ENCODE peak calls at places on chromosomes 12 and 14, in six cellular contexts. M is brain microvascular endothelial cell; G is GDM1; T is activated naive CD8-positive, alpha-beta T cell treated with anti-CD3 and anti-CD28 coated beads, Interleukin-2, amount 50 U/mL, for 24 hours; J is stimulated activated CD4-positive, alpha-beta T cell treated with anti-CD3 and anti-CD28 coated beads, TNF-alpha, amount 100 ng/mL, for 24 hours; D is A172. N is an unnamed sample.

GRCh38 chr14:82251434-82251833 is 717.8 kb upstream of the SEL1L start:
- DNase-seq in M (no peak), G (no peak), T (no peak), J (no peak), D (peak; percentile 46), N (no peak)

GRCh38 chr14:57086271-57087162 is 182.2 kb downstream of the EXOC5 start:
- DNase-seq in M (no peak), G (no peak), T (no peak), J (no peak), D (no peak), N (no peak)

GRCh38 chr12:112183591-112184021 is 58.2 kb downstream of the TRAFD1 start:
- DNase-seq in M (no peak), G (no peak), T (peak; percentile 10), J (no peak), D (no peak), N (no peak)

GRCh38 chr12:26648584-26648983 is 184.4 kb downstream of the ITPR2 start:
- DNase-seq in M (peak; percentile 86), G (no peak), T (no peak), J (no peak), D (peak; percentile 88), N (peak; percentile 59)

GRCh38 chr14:59101441-59101840 is 87.0 kb upstream of the DAAM1 start:
- DNase-seq in M (no peak), G (no peak), T (no peak), J (no peak), D (no peak), N (no peak)

GRCh38 chr14:79543966-79544365 is 667.3 kb downstream of the DIO2 start:
- DNase-seq in M (peak; percentile 82), G (no peak), T (no peak), J (no peak), D (peak; percentile 2), N (peak; percentile 58)

GRCh38 chr12:82474181-82474797 is 116.0 kb downstream of the METTL25 start:
- DNase-seq in M (no peak), G (no peak), T (no peak), J (no peak), D (no peak), N (no peak)

GRCh38 chr12:131028587-131029338 is 75.1 kb downstream of the ADGRD1 start:
- DNase-seq in M (no peak), G (no peak), T (no peak), J (no peak), D (no peak), N (no peak)

GRCh38 chr12:127774828-127775227 is 492.1 kb upstream of the TMEM132C start:
- DNase-seq in M (no peak), G (no peak), T (no peak), J (no peak), D (no peak), N (no peak)

GRCh38 chr12:74897425-74898211 is 312.0 kb downstream of the KCNC2 start:
- DNase-seq in M (no peak), G (no peak), T (no peak), J (no peak), D (no peak), N (no peak)

GRCh38 chr12:64900540-64900939 is 76.1 kb downstream of the TBC1D30 start:
- DNase-seq in M (peak; percentile 29), G (no peak), T (no peak), J (no peak), D (no peak), N (peak; percentile 29)

GRCh38 chr14:24339284-24340151 is at the start of gene RIPK3:
- DNase-seq in M (no peak), G (peak; percentile 23), T (peak; percentile 67), J (peak; percentile 36), D (no peak), N (no peak)

GRCh38 chr14:71665157-71665556 is 267.1 kb upstream of the RGS6 start:
- DNase-seq in M (peak; percentile 68), G (no peak), T (no peak), J (no peak), D (peak; percentile 48), N (peak; percentile 45)

GRCh38 chr14:100659345-100660001 is 67.2 kb upstream of the DLK1 start:
- DNase-seq in M (no peak), G (no peak), T (no peak), J (no peak), D (no peak), N (no peak)

GRCh38 chr12:50988051-50988450 is 35.7 kb downstream of the HIGD1C start:
- DNase-seq in M (no peak), G (no peak), T (no peak), J (no peak), D (no peak), N (no peak)